ENCODE peak calls at places on chromosomes 16 and 17, in ten cellular contexts. G, Y, T, K, R, X, F, M, A and P are unnamed samples.

GRCh38 chr16:20004931-20005330 is 68.8 kb downstream of the GPR139 start:
- DNase-seq in G (no peak), Y (no peak), T (no peak), K (no peak), R (peak), X (no peak), F (no peak), M (no peak), A (no peak), P (no peak)

GRCh38 chr17:8151120-8151640 is 1.0 kb downstream of the PER1 start:
- DNase-seq in G (peak), Y (peak), T (peak), K (peak), R (peak), X (peak), F (peak), M (peak), A (peak), P (peak)

GRCh38 chr17:70278846-70279465 is 109.6 kb downstream of the KCNJ2 start:
- DNase-seq in G (peak), Y (no peak), T (no peak), K (no peak), R (no peak), X (no peak), F (no peak), M (no peak), A (peak), P (no peak)

GRCh38 chr17:49596613-49597244 is 21.1 kb downstream of the NXPH3 start:
- DNase-seq in G (no peak), Y (no peak), T (no peak), K (no peak), R (no peak), X (no peak), F (no peak), M (no peak), A (no peak), P (no peak)

GRCh38 chr17:76946111-76946771 is 78.0 kb downstream of the MGAT5B start:
- DNase-seq in G (no peak), Y (no peak), T (no peak), K (no peak), R (no peak), X (no peak), F (no peak), M (no peak), A (no peak), P (no peak)

GRCh38 chr17:70405492-70406220 is 236.3 kb downstream of the KCNJ2 start:
- DNase-seq in G (peak), Y (peak), T (peak), K (peak), R (no peak), X (peak), F (peak), M (no peak), A (no peak), P (peak)

GRCh38 chr17:66701462-66701861 is 133.5 kb upstream of the CACNG5 start:
- DNase-seq in G (no peak), Y (no peak), T (no peak), K (no peak), R (no peak), X (no peak), F (no peak), M (no peak), A (no peak), P (no peak)

GRCh38 chr17:19664136-19664820 is 15.7 kb downstream of the ALDH3A2 start:
- DNase-seq in G (no peak), Y (no peak), T (no peak), K (no peak), R (no peak), X (no peak), F (no peak), M (no peak), A (no peak), P (no peak)

GRCh38 chr16:66476328-66477027 is 49.4 kb downstream of the BEAN1 start:
- DNase-seq in G (no peak), Y (no peak), T (no peak), K (no peak), R (peak), X (peak), F (no peak), M (peak), A (peak), P (no peak)

GRCh38 chr17:80665792-80666191 is 121.2 kb downstream of the RPTOR start:
- DNase-seq in G (no peak), Y (no peak), T (no peak), K (no peak), R (no peak), X (no peak), F (no peak), M (no peak), A (no peak), P (no peak)

GRCh38 chr17:80666867-80667266 is 122.2 kb downstream of the RPTOR start:
- DNase-seq in G (no peak), Y (no peak), T (no peak), K (no peak), R (no peak), X (no peak), F (peak), M (no peak), A (no peak), P (no peak)

GRCh38 chr17:80663783-80664206 is 119.2 kb downstream of the RPTOR start:
- DNase-seq in G (peak), Y (no peak), T (peak), K (peak), R (no peak), X (peak), F (peak), M (no peak), A (no peak), P (peak)

GRCh38 chr17:80662557-80662956 is 117.9 kb downstream of the RPTOR start:
- DNase-seq in G (no peak), Y (no peak), T (no peak), K (no peak), R (no peak), X (no peak), F (no peak), M (no peak), A (no peak), P (no peak)

DNA sequence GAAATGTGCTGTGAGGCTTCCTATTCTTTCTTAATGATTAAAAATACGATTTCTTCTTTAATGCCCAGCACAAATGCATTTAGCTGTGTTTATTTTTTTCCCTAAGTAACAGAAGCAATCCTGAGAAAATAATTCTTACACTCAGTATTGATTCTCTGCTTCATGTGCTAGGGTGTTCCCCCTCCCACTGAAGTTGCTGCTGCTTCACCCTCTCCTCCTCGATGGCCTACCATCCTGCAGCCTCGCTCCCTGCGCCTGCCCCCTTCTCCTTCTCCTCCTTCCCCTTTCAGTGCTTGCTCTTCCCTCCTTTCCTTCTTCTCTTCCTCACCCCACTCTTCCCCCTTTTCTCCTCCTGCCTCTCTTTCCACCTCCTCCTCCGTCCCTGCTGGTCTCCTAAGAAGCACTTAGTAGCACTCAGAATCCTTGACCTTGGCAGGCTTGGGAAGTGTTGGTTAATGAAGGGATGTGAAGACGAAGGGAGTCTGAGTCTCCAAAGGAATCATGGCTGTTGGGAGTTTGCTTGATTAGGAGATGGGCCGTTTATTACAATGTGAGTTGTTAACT is 119.7 kb downstream of the RPTOR start:
- DNase-seq in G (no peak), Y (no peak), T (no peak), K (no peak), R (no peak), X (no peak), F (no peak), M (no peak), A (no peak), P (peak)
- H3K4me3 ChIP-seq in G (no peak), Y (no peak), T (no peak), K (no peak), R (no peak), X (no peak), F (no peak), M (no peak), A (no peak), P (no peak)

GRCh38 chr16:28064150-28064549 is 636 bp upstream of the GSG1L start:
- DNase-seq in G (no peak), Y (no peak), T (no peak), K (no peak), R (no peak), X (no peak), F (no peak), M (no peak), A (no peak), P (no peak)
- H3K4me3 ChIP-seq in G (no peak), Y (no peak), T (no peak), K (no peak), R (no peak), X (no peak), F (no peak), M (no peak), A (peak), P (no peak)

DNA sequence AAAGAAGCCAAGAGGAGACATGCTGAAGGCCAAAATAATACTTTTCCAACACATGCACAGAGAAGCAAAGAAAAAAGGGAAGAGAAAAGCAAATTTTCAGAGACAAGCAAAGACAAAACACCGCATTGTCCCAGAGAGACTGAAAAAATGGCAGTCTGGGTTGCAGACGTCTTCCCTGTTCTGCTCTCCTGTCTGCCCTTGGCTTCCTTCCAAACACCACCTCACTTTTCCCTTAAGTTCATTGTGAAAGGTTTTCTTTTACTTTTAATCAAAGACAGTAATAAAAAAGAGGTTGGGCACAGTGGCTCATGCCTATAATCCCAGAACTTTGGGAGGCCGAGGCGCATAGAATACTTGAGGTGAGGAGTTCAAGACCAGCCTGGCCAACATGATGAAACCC is 21.2 kb upstream of the VAT1L start:
- DNase-seq in G (no peak), Y (peak), T (no peak), K (no peak), R (no peak), X (no peak), F (no peak), M (no peak), A (no peak), P (peak)
- H3K4me3 ChIP-seq in G (no peak), Y (no peak), T (no peak), K (no peak), R (no peak), X (no peak), F (no peak), M (no peak), A (no peak), P (no peak)

DNA sequence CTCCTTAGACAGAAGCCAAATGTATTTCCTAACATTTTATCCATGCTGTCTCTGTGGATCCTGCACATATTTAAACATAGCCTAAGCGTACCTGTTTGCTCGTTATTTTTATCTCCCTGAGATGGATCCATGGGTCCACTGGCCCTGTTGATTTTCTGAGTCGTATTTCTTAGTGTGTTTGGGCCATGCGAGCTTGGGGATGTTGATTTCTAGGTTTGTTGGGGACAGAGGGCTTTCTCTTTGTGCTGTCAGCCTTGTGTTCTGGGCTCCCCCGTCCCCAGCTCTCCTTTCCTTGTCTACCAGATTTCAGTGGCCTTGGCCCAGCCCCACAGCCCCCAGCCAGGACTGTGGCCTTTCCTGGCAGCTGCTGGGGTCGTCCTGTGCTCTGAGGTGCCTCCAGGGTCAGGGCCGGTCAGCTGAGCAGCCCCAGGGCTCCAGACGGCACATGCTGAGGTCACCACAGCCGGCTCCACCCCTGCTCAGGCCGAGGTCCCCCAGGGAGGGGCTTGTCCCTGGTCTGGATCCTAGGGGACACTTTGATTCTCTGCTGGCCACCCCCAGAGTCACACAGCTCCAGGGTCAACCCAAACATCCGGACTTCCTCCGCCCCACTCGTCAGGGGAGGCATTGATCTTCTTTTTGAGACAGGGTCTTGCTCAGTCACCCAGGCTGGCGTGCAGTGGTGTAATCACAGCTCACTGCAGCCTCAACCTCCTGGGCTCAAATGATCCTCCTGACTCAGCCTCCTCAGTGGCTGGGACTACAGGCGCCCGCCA is 4.4 kb downstream of the SSTR5 start:
- DNase-seq in G (no peak), Y (no peak), T (no peak), K (no peak), R (no peak), X (no peak), F (no peak), M (no peak), A (peak), P (no peak)
- H3K4me3 ChIP-seq in G (no peak), Y (no peak), T (no peak), K (no peak), R (no peak), X (no peak), F (no peak), M (no peak), A (peak), P (no peak)

DNA sequence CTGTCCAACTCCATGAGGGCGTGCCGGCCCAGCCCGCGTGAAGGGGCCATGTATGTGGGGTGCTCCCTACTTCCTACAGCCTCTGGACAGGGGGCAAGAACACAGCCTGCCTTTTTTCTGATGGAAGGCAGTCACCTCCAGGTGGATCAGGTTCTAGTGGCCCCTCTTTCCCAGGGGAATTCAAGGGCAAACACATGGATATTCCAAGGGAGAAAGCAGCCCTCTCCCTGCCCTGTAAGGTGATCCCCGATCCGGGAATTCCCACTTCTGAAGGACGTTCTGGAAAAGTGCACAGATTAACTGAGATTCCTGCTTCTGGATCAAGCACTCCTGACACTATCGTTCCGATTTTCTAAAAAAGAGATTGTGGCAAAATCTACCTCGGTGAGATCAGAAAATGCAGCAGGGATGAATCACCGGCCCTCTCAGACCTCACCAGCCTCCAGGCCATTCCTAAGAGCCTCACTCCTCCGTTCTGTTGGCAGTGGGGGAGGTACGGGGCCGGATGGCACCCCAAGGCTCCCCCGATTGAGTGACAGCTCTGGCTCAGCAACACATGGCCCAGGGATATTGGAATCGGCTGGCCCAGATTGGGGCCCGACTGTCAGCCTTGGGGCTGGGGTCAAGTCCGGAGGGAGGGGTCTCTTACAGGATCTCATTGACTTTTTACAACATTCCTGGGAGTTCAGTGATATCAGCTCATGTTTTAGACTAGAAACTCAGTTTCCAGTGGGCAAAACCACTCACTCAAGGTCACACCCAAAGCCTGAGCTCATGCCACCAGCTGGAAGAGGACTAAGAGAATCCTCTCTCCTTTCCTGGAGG is 12.3 kb downstream of the STX1B start:
- DNase-seq in G (peak), Y (peak), T (peak), K (peak), R (peak), X (peak), F (peak), M (no peak), A (no peak), P (peak)
- H3K4me3 ChIP-seq in G (no peak), Y (peak), T (peak), K (no peak), R (no peak), X (peak), F (no peak), M (no peak), A (no peak), P (no peak)

GRCh38 chr17:69267219-69267618 is 38.6 kb upstream of the ABCA10 start:
- DNase-seq in G (no peak), Y (no peak), T (no peak), K (no peak), R (no peak), X (no peak), F (no peak), M (no peak), A (no peak), P (no peak)

GRCh38 chr17:69268442-69269068 is 39.9 kb upstream of the ABCA10 start:
- DNase-seq in G (no peak), Y (no peak), T (peak), K (peak), R (no peak), X (peak), F (peak), M (no peak), A (no peak), P (no peak)

GRCh38 chr17:69265873-69266272 is 37.2 kb upstream of the ABCA10 start:
- DNase-seq in G (no peak), Y (no peak), T (no peak), K (no peak), R (no peak), X (no peak), F (no peak), M (no peak), A (no peak), P (no peak)

GRCh38 chr17:69269174-69269998 is 40.8 kb upstream of the ABCA10 start:
- DNase-seq in G (peak), Y (peak), T (peak), K (no peak), R (no peak), X (peak), F (peak), M (no peak), A (no peak), P (peak)
- H3K4me3 ChIP-seq in G (no peak), Y (no peak), T (no peak), K (no peak), R (no peak), X (no peak), F (no peak), M (no peak), A (no peak), P (no peak)

DNA sequence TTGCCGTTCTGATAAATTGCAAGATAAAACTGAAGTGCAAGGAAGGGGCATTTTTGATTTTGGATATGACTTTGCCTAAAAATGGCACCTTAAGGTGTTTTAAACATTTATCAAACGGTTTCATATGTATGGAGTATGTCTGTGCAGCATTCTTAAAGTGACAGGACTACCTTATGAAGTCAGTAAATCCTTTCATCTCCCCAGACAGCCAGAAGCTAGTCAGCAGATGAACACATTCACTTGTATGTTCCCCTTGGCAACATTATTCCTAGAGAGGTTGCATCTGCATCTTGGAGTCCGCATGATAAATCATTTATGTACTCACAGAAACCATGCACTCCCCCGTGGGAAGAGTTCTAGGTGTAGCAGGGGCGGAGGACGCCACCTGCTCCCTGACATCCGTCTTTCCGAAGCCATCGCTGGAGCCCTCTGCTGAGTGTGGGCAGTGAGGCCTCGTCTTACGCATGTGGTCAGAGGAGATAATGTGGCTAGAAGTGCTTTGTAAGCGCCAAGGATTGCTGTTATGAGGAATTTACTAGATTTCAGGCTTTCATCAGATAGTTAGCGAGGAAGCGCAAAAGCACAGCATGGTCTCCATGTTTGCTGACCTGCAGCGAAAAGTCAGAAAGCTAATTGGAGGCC is 144.5 kb downstream of the RPTOR start:
- DNase-seq in G (no peak), Y (no peak), T (no peak), K (no peak), R (no peak), X (no peak), F (no peak), M (no peak), A (no peak), P (no peak)
- H3K4me3 ChIP-seq in G (no peak), Y (no peak), T (no peak), K (no peak), R (no peak), X (no peak), F (no peak), M (no peak), A (no peak), P (no peak)

DNA sequence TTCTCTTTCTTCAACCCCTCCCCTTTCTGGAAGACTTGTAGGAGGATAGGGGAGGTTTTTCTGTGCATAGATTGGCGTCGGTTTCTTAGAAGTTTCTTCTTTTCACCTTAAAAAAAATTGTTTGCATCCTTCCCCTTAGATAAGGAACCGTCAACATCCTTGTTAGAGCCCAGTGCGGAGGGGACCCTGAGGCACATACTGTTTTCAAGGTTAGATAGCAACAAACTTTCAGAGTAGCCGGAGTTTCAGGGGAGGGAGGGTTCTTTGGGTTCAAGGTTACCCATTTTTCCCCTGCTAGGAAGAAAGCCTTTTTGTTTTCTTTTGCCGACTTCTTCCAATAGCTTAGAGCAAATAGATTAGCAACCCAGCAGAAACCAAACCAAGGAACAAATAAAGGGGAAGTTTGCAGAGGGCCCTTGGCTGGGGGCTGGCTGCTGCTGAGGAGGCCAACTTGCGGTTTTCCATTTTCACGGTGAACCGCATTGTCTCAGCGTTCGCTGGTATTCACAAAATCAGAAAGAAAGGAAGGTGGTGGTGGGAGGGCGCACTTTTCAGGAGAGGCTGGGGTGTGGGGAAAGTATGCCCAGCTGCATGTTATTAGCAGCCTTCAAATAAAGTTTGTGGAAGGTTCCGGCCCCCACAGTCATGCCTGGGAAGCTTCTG is 28.8 kb downstream of the MSI2 start:
- DNase-seq in G (no peak), Y (no peak), T (no peak), K (no peak), R (peak), X (no peak), F (peak), M (no peak), A (no peak), P (no peak)
- H3K4me3 ChIP-seq in G (no peak), Y (no peak), T (no peak), K (no peak), R (no peak), X (no peak), F (no peak), M (no peak), A (no peak), P (no peak)